ENCODE peak calls at places on chromosomes 13 and 19, in eight cellular contexts. S is lower lobe of right lung; F is AG04450; U is mucosa of descending colon; Q is CD4-positive, alpha-beta memory T cell; E is skeletal muscle cell; N is lower leg skin; D is cardiac fibroblast. O is an unnamed sample.

GRCh38 chr13:37667631-37668161 is 69.1 kb upstream of the POSTN start:
- DNase-seq in S (no peak), F (no peak), U (no peak), Q (no peak), E (no peak), N (no peak), D (no peak), O (no peak)

GRCh38 chr19:18904334-18905057 is 8.5 kb upstream of the CERS1 start:
- DNase-seq in S (no peak), F (no peak), U (no peak), Q (no peak), E (no peak), N (no peak), D (no peak), O (no peak)

GRCh38 chr13:42170029-42170428 is 101.9 kb upstream of the AKAP11 start:
- DNase-seq in S (no peak), F (no peak), U (no peak), Q (no peak), E (no peak), N (no peak), D (no peak), O (no peak)

GRCh38 chr13:25354377-25354776 is 17.4 kb upstream of the ATP8A2 start:
- DNase-seq in S (no peak), F (no peak), U (no peak), Q (no peak), E (no peak), N (no peak), D (no peak), O (no peak)

GRCh38 chr19:1450735-1451669 is 1.1 kb downstream of the APC2 start:
- DNase-seq in S (no peak), F (no peak), U (no peak), Q (no peak), E (no peak), N (no peak), D (no peak), O (no peak)

GRCh38 chr19:1847684-1848398 is 442 bp downstream of the REXO1 start:
- DNase-seq in S (no peak), F (no peak), U (no peak), Q (no peak), E (no peak), N (no peak), D (peak), O (peak)

GRCh38 chr13:112060899-112061366 is 6.0 kb upstream of the SOX1 start:
- DNase-seq in S (no peak), F (no peak), U (no peak), Q (no peak), E (no peak), N (no peak), D (no peak), O (no peak)

GRCh38 chr19:49896863-49897621 is at the start of gene IL4I1:
- DNase-seq in S (no peak), F (no peak), U (peak), Q (peak), E (no peak), N (no peak), D (peak), O (no peak)

GRCh38 chr13:48094404-48094780 is 512 bp downstream of the MED4 start:
- DNase-seq in S (no peak), F (no peak), U (no peak), Q (no peak), E (no peak), N (no peak), D (no peak), O (no peak)

GRCh38 chr13:57629821-57630235 is 1.7 kb upstream of the PCDH17 start:
- DNase-seq in S (peak), F (no peak), U (peak), Q (peak), E (peak), N (peak), D (peak), O (peak)

GRCh38 chr13:21934309-21934708 is 263.4 kb downstream of the FGF9 start:
- DNase-seq in S (no peak), F (no peak), U (no peak), Q (no peak), E (no peak), N (no peak), D (no peak), O (no peak)

GRCh38 chr13:105410602-105411001 is 1124.9 kb downstream of the EFNB2 start:
- DNase-seq in S (peak), F (no peak), U (peak), Q (peak), E (no peak), N (peak), D (peak), O (no peak)

GRCh38 chr19:11223208-11223607 is 16.2 kb upstream of the ANGPTL8 start:
- DNase-seq in S (no peak), F (no peak), U (no peak), Q (no peak), E (no peak), N (no peak), D (no peak), O (no peak)

GRCh38 chr19:41888926-41889325 is 5.9 kb downstream of the ARHGEF1 start:
- DNase-seq in S (peak), F (no peak), U (no peak), Q (no peak), E (no peak), N (no peak), D (no peak), O (no peak)

GRCh38 chr13:33794576-33794975 is 23.4 kb upstream of the RFC3 start:
- DNase-seq in S (no peak), F (no peak), U (no peak), Q (no peak), E (no peak), N (no peak), D (peak), O (no peak)

GRCh38 chr13:111573362-111573761 is 252.9 kb downstream of the TEX29 start:
- DNase-seq in S (no peak), F (no peak), U (no peak), Q (no peak), E (no peak), N (no peak), D (no peak), O (no peak)

GRCh38 chr13:27128825-27129627 is 42.6 kb downstream of the USP12 start:
- DNase-seq in S (no peak), F (no peak), U (no peak), Q (no peak), E (no peak), N (no peak), D (no peak), O (no peak)

GRCh38 chr13:112952759-112953541 is 16.1 kb upstream of the MCF2L start:
- DNase-seq in S (no peak), F (no peak), U (no peak), Q (no peak), E (no peak), N (no peak), D (no peak), O (no peak)

GRCh38 chr19:19296953-19297689 is 23.2 kb downstream of the SUGP1 start:
- DNase-seq in S (no peak), F (no peak), U (no peak), Q (no peak), E (no peak), N (no peak), D (no peak), O (no peak)

GRCh38 chr19:28727133-28727834 is 485.7 kb downstream of the UQCRFS1 start:
- DNase-seq in S (no peak), F (no peak), U (peak), Q (peak), E (no peak), N (no peak), D (peak), O (no peak)

GRCh38 chr13:28099396-28100148 is 804 bp downstream of the FLT3 start:
- DNase-seq in S (no peak), F (no peak), U (no peak), Q (no peak), E (no peak), N (no peak), D (no peak), O (no peak)

GRCh38 chr13:92657565-92657964 is 569.0 kb upstream of the GPC6 start:
- DNase-seq in S (no peak), F (no peak), U (no peak), Q (no peak), E (no peak), N (no peak), D (peak), O (no peak)

GRCh38 chr19:16070366-16070990 is 5.8 kb upstream of the TPM4 start:
- DNase-seq in S (peak), F (no peak), U (peak), Q (peak), E (no peak), N (peak), D (no peak), O (no peak)

GRCh38 chr19:41366089-41366488 is 2.1 kb upstream of the B9D2 start:
- DNase-seq in S (no peak), F (no peak), U (no peak), Q (no peak), E (no peak), N (no peak), D (no peak), O (no peak)

GRCh38 chr13:19927117-19927734 is 31.3 kb upstream of the ZMYM2 start:
- DNase-seq in S (no peak), F (no peak), U (no peak), Q (peak), E (no peak), N (no peak), D (peak), O (no peak)

GRCh38 chr13:44429311-44429710 is 55.7 kb downstream of the SERP2 start:
- DNase-seq in S (no peak), F (no peak), U (no peak), Q (no peak), E (no peak), N (no peak), D (no peak), O (no peak)

GRCh38 chr13:18960637-18961227 is 220.9 kb downstream of the TUBA3C start:
- DNase-seq in S (no peak), F (no peak), U (no peak), Q (no peak), E (no peak), N (no peak), D (no peak), O (no peak)

GRCh38 chr19:10346509-10346908 is 7.1 kb upstream of the ICAM3 start:
- DNase-seq in S (peak), F (no peak), U (no peak), Q (no peak), E (no peak), N (no peak), D (peak), O (peak)

GRCh38 chr13:108957369-108958012 is 328.1 kb downstream of the MYO16 start:
- DNase-seq in S (no peak), F (peak), U (no peak), Q (no peak), E (peak), N (no peak), D (peak), O (peak)

GRCh38 chr19:48613024-48613851 is 1.6 kb downstream of the FAM83E start:
- DNase-seq in S (no peak), F (no peak), U (peak), Q (no peak), E (no peak), N (no peak), D (no peak), O (no peak)
- H3K4me3 ChIP-seq in S (peak), F (no peak), U (peak), Q (no peak), E (no peak), N (no peak), D (no peak), O (no peak)

DNA sequence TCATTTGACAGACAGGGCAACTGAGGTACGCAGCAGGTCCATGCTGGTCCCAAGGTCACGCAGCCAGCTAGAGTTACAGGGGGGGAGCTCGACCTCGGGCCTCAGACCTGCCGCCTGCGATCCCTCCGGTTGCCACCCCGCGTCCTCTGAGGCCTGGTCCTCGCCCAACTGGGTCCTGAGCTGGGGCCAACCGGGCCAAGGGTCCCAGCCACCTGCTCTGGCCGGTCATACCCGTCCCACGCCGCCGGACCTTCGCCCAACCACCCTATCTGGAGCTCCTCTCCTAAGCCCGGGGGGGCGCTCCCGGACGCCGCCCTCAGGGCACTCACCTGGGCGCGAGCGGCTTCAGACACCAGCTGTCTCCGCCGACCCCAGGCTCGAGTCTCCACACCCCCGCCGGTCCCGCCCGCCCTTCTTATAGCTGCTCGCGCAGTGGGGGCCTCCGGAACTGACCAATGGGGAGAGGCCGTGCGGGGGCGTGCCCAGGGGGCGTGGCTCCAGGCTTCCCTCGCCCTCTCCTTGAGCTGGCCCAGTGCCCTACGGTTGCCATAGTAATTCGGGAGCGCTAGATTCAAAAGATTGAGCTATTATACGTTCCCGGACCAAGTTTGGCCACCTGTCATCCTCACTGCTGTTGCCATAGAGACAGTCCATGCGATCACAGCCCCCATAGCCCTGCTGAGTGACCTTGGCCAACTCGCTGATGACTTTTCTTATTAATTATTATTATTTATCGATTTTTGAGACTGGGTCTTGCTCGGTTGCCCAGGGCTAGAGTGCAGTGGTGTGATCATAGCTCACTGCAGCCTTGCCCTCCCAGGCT is at the start of gene PLIN5:
- DNase-seq in S (peak), F (no peak), U (peak), Q (peak), E (no peak), N (no peak), D (peak), O (peak)
- H3K4me3 ChIP-seq in S (peak), F (peak), U (no peak), Q (no peak), E (peak), N (no peak), D (peak), O (no peak)

GRCh38 chr19:55554749-55555152 is 9.4 kb upstream of the SBK3 start:
- DNase-seq in S (no peak), F (no peak), U (no peak), Q (no peak), E (no peak), N (no peak), D (no peak), O (no peak)
- H3K4me3 ChIP-seq in S (no peak), F (no peak), U (no peak), Q (no peak), E (no peak), N (no peak), D (no peak), O (no peak)

GRCh38 chr13:74575729-74576125 is 441.5 kb upstream of the KLF12 start:
- DNase-seq in S (peak), F (no peak), U (peak), Q (peak), E (peak), N (peak), D (peak), O (peak)
- H3K4me3 ChIP-seq in S (peak), F (peak), U (no peak), Q (no peak), E (peak), N (no peak), D (peak), O (peak)

DNA sequence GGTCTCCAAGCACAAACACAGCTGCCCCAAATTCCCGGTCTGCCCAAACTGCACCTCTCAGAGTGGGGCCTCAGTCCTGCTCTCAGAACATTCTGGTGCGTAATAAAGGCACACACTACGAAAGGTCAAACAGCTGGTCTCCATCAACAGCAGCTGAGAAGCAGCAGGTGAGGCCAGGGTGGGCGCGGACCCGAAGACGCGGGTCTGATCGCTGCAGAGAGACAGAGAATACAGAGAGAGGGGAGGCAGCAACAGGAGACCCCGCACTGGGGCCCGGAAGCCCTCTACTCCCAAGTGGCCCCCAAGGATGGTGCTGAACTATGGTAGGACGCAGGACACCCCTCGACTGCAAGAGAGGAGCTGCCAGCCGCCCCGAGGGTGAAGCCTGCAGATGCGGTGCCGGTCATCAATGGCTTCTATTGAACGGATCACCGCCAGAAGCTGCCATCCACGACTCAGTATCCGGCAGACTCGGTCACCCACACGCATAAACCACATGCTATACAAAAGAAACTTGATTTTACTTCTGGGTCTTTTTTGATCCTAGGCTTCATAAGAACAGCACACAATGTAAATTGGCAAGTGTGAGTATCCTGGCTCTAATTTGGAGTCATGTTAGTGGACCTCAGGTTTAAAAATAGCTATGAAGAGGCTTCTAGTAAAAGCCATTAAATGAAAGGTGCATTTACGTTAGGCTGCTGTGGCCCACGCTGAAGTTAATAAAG is 33.4 kb downstream of the STK24 start:
- DNase-seq in S (no peak), F (no peak), U (no peak), Q (no peak), E (no peak), N (no peak), D (no peak), O (no peak)
- H3K4me3 ChIP-seq in S (peak), F (no peak), U (no peak), Q (no peak), E (no peak), N (no peak), D (no peak), O (no peak)

DNA sequence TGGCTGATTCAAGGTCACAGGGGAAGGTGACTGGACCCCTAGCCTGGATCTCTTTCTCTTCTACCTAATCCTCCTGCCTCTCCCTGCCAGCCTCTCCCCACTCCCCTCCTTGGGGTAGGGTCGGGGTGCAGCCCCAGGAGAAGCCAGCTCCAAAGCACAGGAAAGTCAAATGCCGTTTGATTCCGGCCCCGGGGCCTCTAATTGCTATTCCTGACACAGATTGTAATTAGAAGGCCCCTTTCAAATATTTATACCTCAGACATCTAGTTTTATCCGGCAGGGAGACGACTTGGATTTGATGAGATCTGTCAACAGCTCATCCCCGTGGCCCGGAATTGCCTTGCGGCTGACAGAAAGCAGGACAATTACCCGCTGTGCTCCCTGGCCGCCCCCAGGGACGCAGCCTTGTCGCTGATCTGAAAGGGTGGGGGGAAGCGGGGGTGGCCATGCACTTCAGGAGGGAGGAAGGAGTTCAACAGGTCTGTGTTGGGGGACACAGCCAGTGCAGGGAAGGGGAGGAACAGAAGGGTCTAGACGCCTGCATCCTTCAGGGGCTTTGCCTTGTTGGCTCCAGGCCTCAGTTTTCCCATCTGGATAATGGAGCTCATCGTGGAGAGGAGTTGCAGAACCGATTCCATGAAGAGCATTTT is 1.9 kb upstream of the SHD start:
- DNase-seq in S (no peak), F (no peak), U (no peak), Q (no peak), E (no peak), N (no peak), D (no peak), O (no peak)
- H3K4me3 ChIP-seq in S (no peak), F (no peak), U (no peak), Q (no peak), E (no peak), N (no peak), D (no peak), O (no peak)